ENCODE peak calls at places on chromosomes 4 and X, in nine cellular contexts. T, S, A, H, Q, B, J, M and Z are unnamed samples.

GRCh38 chr4:121943941-121944340 is 7.9 kb downstream of the TRPC3 start:
- DNase-seq in T (no peak), S (no peak), A (peak), H (no peak), Q (no peak), B (no peak), J (peak), M (no peak), Z (no peak)

GRCh38 chr4:138796761-138797160 is 218.8 kb upstream of the NOCT start:
- DNase-seq in T (no peak), S (no peak), A (no peak), H (no peak), Q (no peak), B (no peak), J (no peak), M (no peak), Z (no peak)

GRCh38 chr4:189785257-189785656 is 155.4 kb upstream of the FRG1 start:
- DNase-seq in T (no peak), S (no peak), A (no peak), H (no peak), Q (no peak), B (no peak), J (no peak), M (no peak), Z (no peak)

GRCh38 chr4:55431710-55432336 is 36.1 kb downstream of the TMEM165 start:
- DNase-seq in T (no peak), S (no peak), A (no peak), H (no peak), Q (no peak), B (no peak), J (no peak), M (no peak), Z (no peak)

GRCh38 chr4:101200561-101200960 is 146.8 kb downstream of the PPP3CA start:
- DNase-seq in T (no peak), S (peak), A (no peak), H (peak), Q (peak), B (no peak), J (peak), M (no peak), Z (peak)

GRCh38 chr4:173014113-173014558 is 154.5 kb upstream of the GALNT7 start:
- DNase-seq in T (no peak), S (peak), A (peak), H (peak), Q (peak), B (peak), J (peak), M (no peak), Z (peak)

GRCh38 chrX:30635630-30636029 is 17.6 kb upstream of the GK start:
- DNase-seq in T (no peak), S (no peak), A (peak), H (no peak), Q (peak), B (no peak), J (peak), M (no peak), Z (no peak)

GRCh38 chr4:152265149-152265621 is 270.7 kb downstream of the FBXW7 start:
- DNase-seq in T (peak), S (peak), A (no peak), H (peak), Q (peak), B (no peak), J (peak), M (no peak), Z (peak)

GRCh38 chr4:90958256-90958895 is 831.2 kb downstream of the CCSER1 start:
- DNase-seq in T (no peak), S (peak), A (no peak), H (peak), Q (peak), B (no peak), J (no peak), M (no peak), Z (peak)

GRCh38 chrX:142505839-142506238 is 300.7 kb upstream of the MAGEC2 start:
- DNase-seq in T (no peak), S (no peak), A (no peak), H (no peak), Q (no peak), B (no peak), J (no peak), M (no peak), Z (no peak)

GRCh38 chr4:150217804-150218203 is 139.6 kb downstream of the DCLK2 start:
- DNase-seq in T (no peak), S (no peak), A (no peak), H (no peak), Q (no peak), B (no peak), J (no peak), M (no peak), Z (no peak)

GRCh38 chr4:97828646-97829045 is 314.6 kb downstream of the STPG2 start:
- DNase-seq in T (no peak), S (no peak), A (no peak), H (no peak), Q (no peak), B (no peak), J (no peak), M (no peak), Z (no peak)

GRCh38 chrX:40844476-40844875 is 109.1 kb upstream of the MED14 start:
- DNase-seq in T (no peak), S (no peak), A (no peak), H (no peak), Q (peak), B (no peak), J (peak), M (no peak), Z (no peak)

GRCh38 chr4:155906554-155907247 is 3.2 kb downstream of the TDO2 start:
- DNase-seq in T (no peak), S (peak), A (no peak), H (peak), Q (peak), B (no peak), J (peak), M (no peak), Z (peak)

GRCh38 chrX:323721-324628 is 5.4 kb upstream of the GTPBP6 start:
- DNase-seq in T (peak), S (peak), A (peak), H (peak), Q (peak), B (no peak), J (peak), M (no peak), Z (peak)

GRCh38 chr4:47741200-47741599 is 96.7 kb downstream of the CORIN start:
- DNase-seq in T (no peak), S (peak), A (no peak), H (peak), Q (peak), B (no peak), J (peak), M (no peak), Z (peak)

GRCh38 chrX:45769919-45770582 is 569.4 kb upstream of the DIPK2B start:
- DNase-seq in T (no peak), S (peak), A (peak), H (peak), Q (peak), B (no peak), J (peak), M (no peak), Z (peak)

GRCh38 chrX:101595739-101596419 is 21.9 kb downstream of the ARMCX6 start:
- DNase-seq in T (peak), S (peak), A (peak), H (peak), Q (peak), B (peak), J (peak), M (peak), Z (peak)

GRCh38 chr4:24995346-24995745 is 35.4 kb downstream of the LGI2 start:
- DNase-seq in T (no peak), S (no peak), A (no peak), H (no peak), Q (peak), B (no peak), J (no peak), M (no peak), Z (no peak)

GRCh38 chr4:5821665-5822358 is 71.1 kb downstream of the CRMP1 start:
- DNase-seq in T (no peak), S (no peak), A (peak), H (no peak), Q (no peak), B (peak), J (peak), M (no peak), Z (no peak)

GRCh38 chr4:3284734-3285557 is 7.9 kb upstream of the RGS12 start:
- DNase-seq in T (no peak), S (no peak), A (no peak), H (no peak), Q (no peak), B (no peak), J (no peak), M (no peak), Z (no peak)

GRCh38 chr4:38837849-38838248 is 18.8 kb downstream of the TLR6 start:
- DNase-seq in T (no peak), S (peak), A (no peak), H (no peak), Q (peak), B (no peak), J (peak), M (no peak), Z (no peak)

GRCh38 chrX:9153299-9153698 is 119.4 kb upstream of the FAM9B start:
- DNase-seq in T (no peak), S (peak), A (no peak), H (peak), Q (peak), B (no peak), J (peak), M (no peak), Z (peak)

GRCh38 chrX:10597871-10598270 is 22.5 kb downstream of the MID1 start:
- DNase-seq in T (no peak), S (peak), A (no peak), H (peak), Q (peak), B (no peak), J (peak), M (no peak), Z (peak)

GRCh38 chrX:13994104-13994503 is 35.6 kb downstream of the GEMIN8 start:
- DNase-seq in T (no peak), S (no peak), A (no peak), H (no peak), Q (no peak), B (no peak), J (no peak), M (no peak), Z (no peak)